ENCODE peak calls at places on chromosomes 4 and X, in seven cellular contexts. One of them, this sample, is unnamed. For H3K4me1 and H3K27me3, the result is how much of the 10 kb centered on the place peaks cover.

GRCh38 chr4:126267689-126268088 is 952.9 kb downstream of the FAT4 start:
- DNase-seq in endodermal cell: no peak
- DNase-seq in foreskin keratinocyte: peak
- DNase-seq in uterus: no peak
- DNase-seq in esophagus squamous epithelium: no peak
- DNase-seq in psoas muscle: no peak
- DNase-seq in lung: no peak
- DNase-seq in this sample: no peak

GRCh38 chrX:264634-265455 is 16.3 kb upstream of the PLCXD1 start:
- DNase-seq in endodermal cell: no peak
- DNase-seq in foreskin keratinocyte: no peak
- DNase-seq in uterus: no peak
- DNase-seq in esophagus squamous epithelium: no peak
- DNase-seq in psoas muscle: no peak
- DNase-seq in lung: no peak
- DNase-seq in this sample: no peak

GRCh38 chrX:38216642-38217041 is 4.0 kb downstream of the SRPX start:
- DNase-seq in endodermal cell: no peak
- DNase-seq in foreskin keratinocyte: no peak
- DNase-seq in uterus: no peak
- DNase-seq in esophagus squamous epithelium: no peak
- DNase-seq in psoas muscle: no peak
- DNase-seq in lung: no peak
- DNase-seq in this sample: no peak

GRCh38 chr4:31442236-31442635 is 722.1 kb downstream of the PCDH7 start:
- DNase-seq in endodermal cell: peak
- DNase-seq in foreskin keratinocyte: no peak
- DNase-seq in uterus: no peak
- DNase-seq in esophagus squamous epithelium: no peak
- DNase-seq in psoas muscle: no peak
- DNase-seq in lung: no peak
- DNase-seq in this sample: no peak

GRCh38 chrX:38275615-38276014 is 51.7 kb downstream of the RPGR start:
- DNase-seq in endodermal cell: no peak
- DNase-seq in foreskin keratinocyte: peak
- DNase-seq in uterus: no peak
- DNase-seq in esophagus squamous epithelium: no peak
- DNase-seq in psoas muscle: no peak
- DNase-seq in lung: no peak
- DNase-seq in this sample: no peak

GRCh38 chrX:149704664-149705063 is 7.2 kb upstream of the MAGEA11 start:
- DNase-seq in endodermal cell: no peak
- DNase-seq in foreskin keratinocyte: no peak
- DNase-seq in uterus: no peak
- DNase-seq in esophagus squamous epithelium: no peak
- DNase-seq in psoas muscle: no peak
- DNase-seq in lung: no peak
- DNase-seq in this sample: no peak

GRCh38 chr4:77665381-77666069 is 59.9 kb downstream of the CXCL13 start:
- DNase-seq in endodermal cell: no peak
- DNase-seq in foreskin keratinocyte: peak
- DNase-seq in uterus: no peak
- DNase-seq in esophagus squamous epithelium: no peak
- DNase-seq in psoas muscle: no peak
- DNase-seq in lung: no peak
- DNase-seq in this sample: no peak

GRCh38 chr4:119106036-119107000 is 29.3 kb upstream of the MYOZ2 start:
- DNase-seq in endodermal cell: no peak
- DNase-seq in foreskin keratinocyte: peak
- DNase-seq in uterus: no peak
- DNase-seq in esophagus squamous epithelium: no peak
- DNase-seq in psoas muscle: no peak
- DNase-seq in lung: no peak
- DNase-seq in this sample: no peak

GRCh38 chr4:169628579-169628978 is 8.2 kb downstream of the CLCN3 start:
- DNase-seq in endodermal cell: no peak
- DNase-seq in foreskin keratinocyte: peak
- DNase-seq in uterus: no peak
- DNase-seq in esophagus squamous epithelium: no peak
- DNase-seq in psoas muscle: no peak
- DNase-seq in lung: no peak
- DNase-seq in this sample: no peak

GRCh38 chr4:111506706-111507105 is 638.5 kb upstream of the FAM241A start:
- DNase-seq in endodermal cell: no peak
- DNase-seq in foreskin keratinocyte: peak
- DNase-seq in uterus: no peak
- DNase-seq in esophagus squamous epithelium: no peak
- DNase-seq in psoas muscle: no peak
- DNase-seq in lung: no peak
- DNase-seq in this sample: no peak

GRCh38 chr4:37876156-37876555 is 14.7 kb upstream of the TBC1D1 start:
- DNase-seq in endodermal cell: no peak
- DNase-seq in foreskin keratinocyte: no peak
- DNase-seq in uterus: no peak
- DNase-seq in esophagus squamous epithelium: no peak
- DNase-seq in psoas muscle: no peak
- DNase-seq in lung: no peak
- DNase-seq in this sample: no peak

GRCh38 chr4:33722800-33723511 is 2521.4 kb downstream of the ARAP2 start:
- DNase-seq in endodermal cell: no peak
- DNase-seq in foreskin keratinocyte: no peak
- DNase-seq in uterus: no peak
- DNase-seq in esophagus squamous epithelium: no peak
- DNase-seq in psoas muscle: no peak
- DNase-seq in lung: no peak
- DNase-seq in this sample: no peak

GRCh38 chr4:153114771-153115321 is 89.4 kb upstream of the TRIM2 start:
- DNase-seq in endodermal cell: no peak
- DNase-seq in foreskin keratinocyte: peak
- DNase-seq in uterus: no peak
- DNase-seq in esophagus squamous epithelium: no peak
- DNase-seq in psoas muscle: no peak
- DNase-seq in lung: no peak
- DNase-seq in this sample: no peak

GRCh38 chr4:57119054-57119651 is 9.0 kb upstream of the IGFBP7 start:
- DNase-seq in endodermal cell: no peak
- DNase-seq in foreskin keratinocyte: peak
- DNase-seq in uterus: peak
- DNase-seq in esophagus squamous epithelium: no peak
- DNase-seq in psoas muscle: peak
- DNase-seq in lung: no peak
- DNase-seq in this sample: peak

GRCh38 chr4:6938237-6938636 is 28.6 kb downstream of the TBC1D14 start:
- DNase-seq in endodermal cell: no peak
- DNase-seq in foreskin keratinocyte: no peak
- DNase-seq in uterus: no peak
- DNase-seq in esophagus squamous epithelium: no peak
- DNase-seq in psoas muscle: no peak
- DNase-seq in lung: no peak
- DNase-seq in this sample: peak

GRCh38 chr4:86302242-86302641 is 57.6 kb downstream of the MAPK10 start:
- DNase-seq in endodermal cell: no peak
- DNase-seq in foreskin keratinocyte: no peak
- DNase-seq in uterus: peak
- DNase-seq in esophagus squamous epithelium: no peak
- DNase-seq in psoas muscle: no peak
- DNase-seq in lung: no peak
- DNase-seq in this sample: no peak

GRCh38 chr4:152690706-152691651 is 11.2 kb upstream of the TMEM154 start:
- DNase-seq in endodermal cell: no peak
- DNase-seq in foreskin keratinocyte: no peak
- DNase-seq in uterus: no peak
- DNase-seq in esophagus squamous epithelium: no peak
- DNase-seq in psoas muscle: no peak
- DNase-seq in lung: no peak
- DNase-seq in this sample: no peak

GRCh38 chr4:144399927-144400326 is 246.0 kb upstream of the HHIP start:
- DNase-seq in endodermal cell: no peak
- DNase-seq in foreskin keratinocyte: peak
- DNase-seq in uterus: peak
- DNase-seq in esophagus squamous epithelium: no peak
- DNase-seq in psoas muscle: no peak
- DNase-seq in lung: no peak
- DNase-seq in this sample: no peak

GRCh38 chr4:114400531-114400930 is 198.1 kb upstream of the UGT8 start:
- DNase-seq in endodermal cell: no peak
- DNase-seq in foreskin keratinocyte: peak
- DNase-seq in uterus: no peak
- DNase-seq in esophagus squamous epithelium: no peak
- DNase-seq in psoas muscle: no peak
- DNase-seq in lung: no peak
- DNase-seq in this sample: no peak

GRCh38 chr4:168831919-168832745 is 177.9 kb downstream of the CBR4 start:
- DNase-seq in endodermal cell: peak
- DNase-seq in foreskin keratinocyte: peak
- DNase-seq in uterus: peak
- DNase-seq in esophagus squamous epithelium: no peak
- DNase-seq in psoas muscle: peak
- DNase-seq in lung: peak
- DNase-seq in this sample: peak

GRCh38 chr4:149409186-149410056 is 406.2 kb downstream of the IQCM start:
- DNase-seq in endodermal cell: no peak
- DNase-seq in foreskin keratinocyte: peak
- DNase-seq in uterus: no peak
- DNase-seq in esophagus squamous epithelium: no peak
- DNase-seq in psoas muscle: peak
- DNase-seq in lung: no peak
- DNase-seq in this sample: peak

GRCh38 chr4:5050520-5050955 is 742 bp upstream of the STK32B start:
- DNase-seq in endodermal cell: peak
- DNase-seq in foreskin keratinocyte: peak
- DNase-seq in uterus: peak
- DNase-seq in esophagus squamous epithelium: no peak
- DNase-seq in psoas muscle: peak
- DNase-seq in lung: peak
- DNase-seq in this sample: peak

GRCh38 chrX:124555036-124555595 is 208.8 kb downstream of the SH2D1A start:
- DNase-seq in endodermal cell: no peak
- DNase-seq in foreskin keratinocyte: peak
- DNase-seq in uterus: no peak
- DNase-seq in esophagus squamous epithelium: no peak
- DNase-seq in psoas muscle: no peak
- DNase-seq in lung: no peak
- DNase-seq in this sample: no peak

DNA sequence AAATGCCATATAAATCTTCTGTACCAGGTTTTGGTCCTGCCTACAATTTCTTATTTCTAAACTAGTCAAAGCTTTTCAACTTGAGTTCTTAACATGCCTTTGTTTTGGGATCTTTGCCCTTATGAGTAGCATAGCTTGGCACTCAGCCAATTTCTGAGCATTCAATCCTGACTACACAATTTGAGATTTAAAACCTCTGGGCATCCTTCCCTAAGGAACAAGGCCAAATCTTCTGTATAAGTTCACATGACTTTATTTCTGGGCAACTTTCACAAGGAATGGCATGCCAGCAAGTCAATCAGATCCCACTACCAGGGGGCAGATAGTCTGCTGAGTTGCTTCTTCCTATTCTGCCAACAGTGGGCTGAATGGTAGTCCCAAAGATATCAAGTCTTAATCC is 254.2 kb downstream of the ADAMTS3 start:
- DNase-seq in endodermal cell: no peak
- DNase-seq in foreskin keratinocyte: peak
- DNase-seq in uterus: peak
- DNase-seq in esophagus squamous epithelium: no peak
- DNase-seq in psoas muscle: no peak
- DNase-seq in lung: no peak
- DNase-seq in this sample: no peak
- H3K4me1 ChIP-seq in endodermal cell: under half
- H3K4me1 ChIP-seq in foreskin keratinocyte: under half
- H3K4me1 ChIP-seq in uterus: under half
- H3K4me1 ChIP-seq in esophagus squamous epithelium: under half
- H3K4me1 ChIP-seq in psoas muscle: under half
- H3K4me1 ChIP-seq in lung: under half
- H3K4me1 ChIP-seq in this sample: under half

GRCh38 chr4:47466061-47466785 is 2.7 kb upstream of the COMMD8 start:
- DNase-seq in endodermal cell: no peak
- DNase-seq in foreskin keratinocyte: no peak
- DNase-seq in uterus: no peak
- DNase-seq in esophagus squamous epithelium: no peak
- DNase-seq in psoas muscle: no peak
- DNase-seq in lung: no peak
- DNase-seq in this sample: no peak
- TF ChIP-seq CTCF in endodermal cell: no peak
- TF ChIP-seq CTCF in foreskin keratinocyte: no peak
- TF ChIP-seq CTCF in uterus: no peak
- TF ChIP-seq CTCF in esophagus squamous epithelium: no peak
- TF ChIP-seq CTCF in psoas muscle: no peak
- TF ChIP-seq CTCF in lung: no peak
- TF ChIP-seq CTCF in this sample: no peak

DNA sequence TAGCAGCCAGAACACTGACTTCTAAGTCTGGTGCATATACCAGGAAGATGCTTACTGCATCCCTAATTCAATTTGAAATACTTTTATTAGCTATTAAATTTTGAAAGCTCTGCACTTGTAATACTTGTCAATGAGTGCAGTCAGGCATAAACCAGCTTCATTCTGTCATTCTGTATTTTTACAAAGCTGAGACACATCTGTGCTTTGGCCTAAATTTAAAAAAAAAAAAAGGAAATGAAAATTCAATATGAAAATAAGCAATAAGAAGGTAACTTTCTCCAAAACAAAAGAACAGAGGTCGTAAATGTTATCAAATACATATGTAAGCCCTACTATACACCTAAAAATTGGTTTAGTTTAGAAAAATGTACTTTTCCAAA is 7.0 kb downstream of the SMIM14 start:
- DNase-seq in endodermal cell: no peak
- DNase-seq in foreskin keratinocyte: no peak
- DNase-seq in uterus: no peak
- DNase-seq in esophagus squamous epithelium: no peak
- DNase-seq in psoas muscle: no peak
- DNase-seq in lung: no peak
- DNase-seq in this sample: no peak
- H3K27me3 ChIP-seq in endodermal cell: under half
- H3K27me3 ChIP-seq in foreskin keratinocyte: under half
- H3K27me3 ChIP-seq in uterus: under half
- H3K27me3 ChIP-seq in esophagus squamous epithelium: under half
- H3K27me3 ChIP-seq in psoas muscle: under half
- H3K27me3 ChIP-seq in lung: under half
- H3K27me3 ChIP-seq in this sample: under half

GRCh38 chr4:8232748-8233147 is 33.7 kb downstream of the SH3TC1 start:
- DNase-seq in endodermal cell: no peak
- DNase-seq in foreskin keratinocyte: no peak
- DNase-seq in uterus: no peak
- DNase-seq in esophagus squamous epithelium: no peak
- DNase-seq in psoas muscle: no peak
- DNase-seq in lung: no peak
- DNase-seq in this sample: no peak

GRCh38 chr4:8230033-8230432 is 30.9 kb downstream of the SH3TC1 start:
- DNase-seq in endodermal cell: no peak
- DNase-seq in foreskin keratinocyte: no peak
- DNase-seq in uterus: no peak
- DNase-seq in esophagus squamous epithelium: no peak
- DNase-seq in psoas muscle: no peak
- DNase-seq in lung: no peak
- DNase-seq in this sample: no peak

GRCh38 chr4:8231551-8232049 is 32.5 kb downstream of the SH3TC1 start:
- DNase-seq in endodermal cell: no peak
- DNase-seq in foreskin keratinocyte: no peak
- DNase-seq in uterus: no peak
- DNase-seq in esophagus squamous epithelium: no peak
- DNase-seq in psoas muscle: no peak
- DNase-seq in lung: no peak
- DNase-seq in this sample: no peak

GRCh38 chr4:8229341-8229975 is 30.4 kb downstream of the SH3TC1 start:
- DNase-seq in endodermal cell: no peak
- DNase-seq in foreskin keratinocyte: no peak
- DNase-seq in uterus: no peak
- DNase-seq in esophagus squamous epithelium: no peak
- DNase-seq in psoas muscle: no peak
- DNase-seq in lung: no peak
- DNase-seq in this sample: no peak

GRCh38 chr4:8230891-8231290 is 31.8 kb downstream of the SH3TC1 start:
- DNase-seq in endodermal cell: no peak
- DNase-seq in foreskin keratinocyte: no peak
- DNase-seq in uterus: no peak
- DNase-seq in esophagus squamous epithelium: no peak
- DNase-seq in psoas muscle: no peak
- DNase-seq in lung: no peak
- DNase-seq in this sample: no peak
- H3K4me1 ChIP-seq in endodermal cell: under half
- H3K4me1 ChIP-seq in foreskin keratinocyte: under half
- H3K4me1 ChIP-seq in uterus: under half
- H3K4me1 ChIP-seq in esophagus squamous epithelium: under half
- H3K4me1 ChIP-seq in psoas muscle: under half
- H3K4me1 ChIP-seq in lung: under half
- H3K4me1 ChIP-seq in this sample: under half